ENCODE peak calls at places on chromosomes 13 and 19, in four cellular contexts. E, S, J and T are unnamed samples.

GRCh38 chr19:35226748-35227147 is 1.8 kb downstream of the FAM187B start:
- DNase-seq in E (no peak), S (no peak), J (no peak), T (no peak)

GRCh38 chr13:33186851-33187250 is 98.7 kb downstream of the STARD13 start:
- DNase-seq in E (no peak), J (no peak), S (no peak), T (no peak)

GRCh38 chr19:4730740-4731171 is 7.1 kb upstream of the DPP9 start:
- DNase-seq in S (no peak), J (peak; percentile 41), E (peak; percentile 37), T (no peak)

GRCh38 chr13:99335603-99336002 is 28.4 kb upstream of the GPR183 start:
- DNase-seq in E (no peak), J (no peak), S (no peak), T (no peak)

GRCh38 chr13:92808007-92808406 is 418.6 kb upstream of the GPC6 start:
- DNase-seq in J (no peak), S (no peak), E (no peak), T (no peak)

GRCh38 chr19:55172741-55173140 is 6.3 kb upstream of the DNAAF3 start:
- DNase-seq in S (no peak), J (no peak), E (no peak), T (no peak)

GRCh38 chr13:83085186-83085900 is 796.9 kb downstream of the SLITRK1 start:
- DNase-seq in S (no peak), J (no peak), E (no peak), T (no peak)

GRCh38 chr13:100156786-100157185 is 67.9 kb downstream of the PCCA start:
- DNase-seq in J (no peak), S (no peak), E (no peak), T (no peak)

GRCh38 chr19:33161201-33161600 is 29.3 kb downstream of the WDR88 start:
- DNase-seq in E (no peak), S (no peak), J (no peak), T (no peak)

GRCh38 chr19:33408538-33408937 is 35.0 kb downstream of the CEBPG start:
- DNase-seq in E (no peak), S (peak; percentile 21), J (no peak), T (peak; percentile 23)

GRCh38 chr13:111897846-111898215 is 169.1 kb upstream of the SOX1 start:
- DNase-seq in J (no peak), S (peak; percentile 28), E (no peak), T (no peak)

GRCh38 chr19:55447421-55448174 is 4.5 kb upstream of the SHISA7 start:
- DNase-seq in S (no peak), J (no peak), E (no peak), T (no peak)

GRCh38 chr19:2949939-2950285 is 5.1 kb upstream of the ZNF77 start:
- DNase-seq in J (no peak), S (no peak), E (no peak), T (peak; percentile 40)

GRCh38 chr13:36975172-36975571 is 24.0 kb downstream of the ALG5 start:
- DNase-seq in S (no peak), J (no peak), E (no peak), T (no peak)

GRCh38 chr13:106415971-106416370 is 119.5 kb downstream of the EFNB2 start:
- DNase-seq in S (no peak), E (no peak), J (no peak), T (no peak)

GRCh38 chr13:24341439-24341838 is 32.1 kb downstream of the C1QTNF9 start:
- DNase-seq in S (no peak), E (no peak), J (no peak), T (no peak)

GRCh38 chr19:17488593-17489391 is 18.5 kb downstream of the SLC27A1 start:
- DNase-seq in S (no peak), J (peak; percentile 81), E (peak; percentile 93), T (peak; percentile 84)

GRCh38 chr13:32734511-32734910 is 148.3 kb downstream of the PDS5B start:
- DNase-seq in J (no peak), S (no peak), E (no peak), T (no peak)

GRCh38 chr19:34366670-34367423 is 1.9 kb downstream of the GPI start:
- DNase-seq in E (no peak), J (no peak), S (no peak), T (no peak)

GRCh38 chr19:6509118-6509971 is 7.2 kb upstream of the TUBB4A start:
- DNase-seq in S (peak; percentile 70), E (no peak), J (no peak), T (peak; percentile 68)

GRCh38 chr13:52848455-52849190 is at the start of gene PCDH8:
- DNase-seq in J (no peak), E (no peak), S (no peak), T (no peak)

GRCh38 chr19:30229524-30230174 is 142.5 kb upstream of the ZNF536 start:
- DNase-seq in S (no peak), J (no peak), E (no peak), T (no peak)

GRCh38 chr13:67549331-67549730 is 319.2 kb upstream of the PCDH9 start:
- DNase-seq in J (no peak), E (no peak), S (no peak), T (no peak)

GRCh38 chr13:99605417-99606321 is 104.4 kb downstream of the TM9SF2 start:
- DNase-seq in E (peak; percentile 75), S (no peak), J (peak; percentile 58), T (peak; percentile 89)

GRCh38 chr19:27846944-27847343 is 1366.0 kb downstream of the UQCRFS1 start:
- DNase-seq in E (no peak), S (no peak), J (no peak), T (no peak)
- H3K27ac ChIP-seq in E (no peak overlapping the region), S (no peak overlapping the region), J (no peak overlapping the region), T (no peak overlapping the region)

DNA sequence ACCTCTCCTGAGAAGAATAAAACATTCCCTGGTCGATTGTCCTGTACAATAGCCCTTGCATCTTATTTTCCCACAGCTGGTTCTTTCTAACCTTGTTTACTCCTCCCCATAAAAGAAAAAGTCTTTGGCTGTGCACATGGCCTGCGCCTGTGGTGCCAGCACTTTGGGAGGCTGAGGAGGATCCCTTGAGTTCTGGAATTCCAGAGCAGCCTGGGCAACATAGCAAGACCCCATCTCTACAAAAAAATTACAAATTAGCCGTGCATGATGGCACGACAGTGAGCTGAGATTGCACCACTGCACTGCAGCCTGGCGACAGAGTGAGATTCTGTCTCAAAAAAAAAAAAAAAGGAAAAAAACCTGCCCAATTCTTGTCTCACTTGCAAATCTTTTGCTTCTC is 7.2 kb upstream of the NUP62 start:
- DNase-seq in S (no peak), J (no peak), E (no peak), T (no peak)
- TF ChIP-seq POLR2A in S (no peak), J (no peak), E (no peak), T (no peak)

GRCh38 chr19:7542556-7543348 is 7.2 kb downstream of the PNPLA6 start:
- DNase-seq in E (no peak), J (no peak), S (no peak), T (no peak)
- H3K27ac ChIP-seq in E (no peak overlapping the region), J (no peak overlapping the region), S (peak overlapping the region; percentile 5), T (no peak overlapping the region)

DNA sequence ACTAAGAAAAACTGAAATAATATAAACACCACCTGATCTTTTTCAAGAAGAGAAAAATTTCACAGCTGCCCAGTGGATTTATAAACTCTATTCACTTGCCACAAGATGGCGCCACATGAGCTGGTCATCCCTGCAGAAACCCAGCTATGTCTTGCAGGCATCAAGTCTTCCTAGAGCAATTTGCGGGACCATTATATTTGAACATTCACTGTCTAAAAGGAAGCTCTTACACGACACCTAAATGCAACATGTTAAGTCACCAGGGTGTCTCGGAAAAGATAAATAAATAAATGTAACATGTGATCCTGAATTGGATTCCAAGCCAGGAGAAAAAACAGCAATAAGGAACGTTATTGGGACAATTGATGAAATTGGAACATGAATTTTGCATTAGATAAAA is 20.3 kb upstream of the AKT2 start:
- DNase-seq in S (peak; percentile 89), E (peak; percentile 82), J (peak; percentile 65), T (peak; percentile 67)
- TF ChIP-seq POLR2A in S (no peak), E (no peak), J (no peak), T (no peak)

GRCh38 chr13:27296496-27296895 is 25.9 kb downstream of the RASL11A start:
- DNase-seq in J (no peak), E (no peak), S (no peak), T (no peak)

GRCh38 chr13:27295660-27296059 is 25.0 kb downstream of the RASL11A start:
- DNase-seq in J (no peak), E (no peak), S (no peak), T (no peak)

GRCh38 chr13:27295096-27295495 is 24.5 kb downstream of the RASL11A start:
- DNase-seq in J (no peak), S (no peak), E (no peak), T (no peak)

GRCh38 chr13:27300941-27301586 is 30.4 kb downstream of the RASL11A start:
- DNase-seq in J (no peak), E (no peak), S (no peak), T (no peak)

DNA sequence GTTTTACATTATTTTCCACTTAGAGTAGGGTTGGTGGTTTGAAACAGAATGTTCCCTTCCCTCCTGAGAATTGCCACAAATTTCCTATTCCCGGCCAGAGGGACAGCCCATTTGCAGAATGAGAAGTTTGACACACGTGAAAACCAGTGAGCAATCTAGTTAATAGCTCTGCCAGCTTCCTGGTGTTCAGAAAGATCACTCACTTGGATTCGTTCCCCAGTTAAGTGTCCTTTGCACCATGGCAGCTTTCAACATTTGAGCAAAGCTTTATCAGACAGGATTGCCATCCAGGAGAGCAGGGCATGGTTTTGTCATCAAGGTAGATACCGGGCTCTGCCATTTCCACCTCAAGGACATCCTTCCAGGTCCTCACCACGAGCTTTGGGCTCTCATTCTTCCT is 28.2 kb downstream of the RASL11A start:
- DNase-seq in E (no peak), S (no peak), J (no peak), T (peak; percentile 81)
- H3K27ac ChIP-seq in E (no peak overlapping the region), S (no peak overlapping the region), J (no peak overlapping the region), T (peak overlapping the region; percentile 36)

GRCh38 chr19:50333235-50333736 is 4.1 kb upstream of the KCNC3 start:
- DNase-seq in S (peak; percentile 91), E (peak; percentile 88), J (peak; percentile 92), T (peak; percentile 94)
- TF ChIP-seq POLR2A in S (no peak), E (no peak), J (no peak), T (peak; percentile 1)

GRCh38 chr13:113178896-113179167 is 20.4 kb downstream of the PROZ start:
- DNase-seq in J (no peak), S (no peak), E (no peak), T (no peak)
- H3K27ac ChIP-seq in J (no peak overlapping the region), S (no peak overlapping the region), E (no peak overlapping the region), T (no peak overlapping the region)

GRCh38 chr19:11355160-11356073 is at the start of gene PLPPR2:
- DNase-seq in J (peak; percentile 81), S (peak; percentile 97), E (peak; percentile 93), T (peak; percentile 94)
- TF ChIP-seq POLR2A in J (peak; percentile 21), S (peak; percentile 22), E (peak; percentile 31), T (peak; percentile 71)

DNA sequence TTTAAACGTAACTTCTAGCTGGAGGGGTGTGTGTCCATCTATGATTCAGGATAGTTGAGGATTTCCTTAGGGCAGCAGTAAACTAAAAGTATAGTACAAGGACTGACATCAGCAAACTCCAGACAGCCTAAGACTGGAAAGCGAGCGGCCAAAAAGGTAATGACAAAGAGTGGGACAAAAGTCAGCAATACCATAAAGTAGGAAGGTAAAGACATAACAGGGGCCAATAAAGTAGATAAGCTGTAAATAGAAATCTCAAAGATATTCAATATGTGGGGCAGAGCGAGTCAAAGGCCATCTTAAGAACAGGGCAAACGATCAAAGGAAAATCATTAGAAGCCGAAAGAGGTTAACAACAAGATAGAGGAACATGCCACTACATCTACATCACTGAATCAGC is 167.3 kb downstream of the DIAPH3 start:
- DNase-seq in J (no peak), E (peak; percentile 28), S (no peak), T (no peak)
- H3K27ac ChIP-seq in J (no peak overlapping the region), E (no peak overlapping the region), S (no peak overlapping the region), T (no peak overlapping the region)